ENCODE peak calls at places on chromosomes 13 and 19, in four cellular contexts. P is mucosa of descending colon, M is AG04450, Z is H1. B is an unnamed sample.

GRCh38 chr13:80955487-80955886 is 614.6 kb upstream of the SPRY2 start:
- DNase-seq in P (no peak), M (no peak), Z (no peak), B (no peak)

GRCh38 chr13:49472186-49472585 is 23.6 kb upstream of the PHF11 start:
- DNase-seq in P (no peak), M (no peak), Z (no peak), B (no peak)

GRCh38 chr19:47886010-47886559 is at the start of gene SULT2A1:
- DNase-seq in P (no peak), M (no peak), Z (no peak), B (no peak)

GRCh38 chr13:107866666-107867623 is 348.4 kb downstream of the LIG4 start:
- DNase-seq in P (no peak), M (no peak), Z (peak), B (peak)

GRCh38 chr19:37914908-37915307 is 7.9 kb downstream of the SIPA1L3 start:
- DNase-seq in P (no peak), M (no peak), Z (no peak), B (no peak)

GRCh38 chr13:99977912-99978780 is 3.4 kb upstream of the ZIC2 start:
- DNase-seq in P (no peak), M (no peak), Z (peak), B (no peak)

GRCh38 chr13:74290324-74290773 is 156.1 kb upstream of the KLF12 start:
- DNase-seq in P (no peak), M (peak), Z (no peak), B (peak)

GRCh38 chr19:38670921-38671398 is 23.5 kb downstream of the ACTN4 start:
- DNase-seq in P (no peak), M (no peak), Z (no peak), B (no peak)

GRCh38 chr13:33184131-33184485 is 101.4 kb downstream of the STARD13 start:
- DNase-seq in P (no peak), M (no peak), Z (no peak), B (no peak)

GRCh38 chr13:20721058-20721453 is 17.6 kb downstream of the IL17D start:
- DNase-seq in P (no peak), M (no peak), Z (no peak), B (no peak)

GRCh38 chr19:7888145-7888825 is at the start of gene LRRC8E:
- DNase-seq in P (peak), M (no peak), Z (peak), B (peak)

GRCh38 chr13:20492641-20493040 is 33.0 kb downstream of the CRYL1 start:
- DNase-seq in P (no peak), M (no peak), Z (peak), B (peak)

GRCh38 chr13:90533866-90534265 is 813.6 kb upstream of the MIR17HG start:
- DNase-seq in P (no peak), M (no peak), Z (no peak), B (no peak)

GRCh38 chr19:35348909-35349611 is 1.4 kb downstream of the FFAR1 start:
- DNase-seq in P (peak), M (no peak), Z (peak), B (no peak)

GRCh38 chr19:55113570-55114039 is 3.8 kb downstream of the PPP1R12C start:
- DNase-seq in P (peak), M (peak), Z (peak), B (peak)

GRCh38 chr19:32309711-32310390 is 35.6 kb upstream of the ZNF507 start:
- DNase-seq in P (no peak), M (no peak), Z (no peak), B (no peak)

GRCh38 chr13:33111414-33112110 is 95.3 kb downstream of the KL start:
- DNase-seq in P (no peak), M (no peak), Z (no peak), B (peak)

GRCh38 chr13:46852168-46852567 is 44.7 kb downstream of the HTR2A start:
- DNase-seq in P (no peak), M (no peak), Z (no peak), B (no peak)

GRCh38 chr13:37039908-37040307 is 19.6 kb downstream of the SUPT20H start:
- DNase-seq in P (no peak), M (no peak), Z (no peak), B (no peak)

GRCh38 chr13:32211788-32212187 is 103.4 kb downstream of the ZAR1L start:
- DNase-seq in P (no peak), M (peak), Z (no peak), B (peak)

GRCh38 chr19:47573076-47574026 is at the start of gene ZNF541:
- DNase-seq in P (peak), M (no peak), Z (no peak), B (no peak)

GRCh38 chr13:113028336-113029060 is 59.5 kb downstream of the MCF2L start:
- DNase-seq in P (no peak), M (no peak), Z (no peak), B (no peak)

GRCh38 chr13:101917475-101917810 is 465.0 kb downstream of the ITGBL1 start:
- DNase-seq in P (no peak), M (no peak), Z (peak), B (no peak)

GRCh38 chr13:101915333-101915732 is 462.9 kb downstream of the ITGBL1 start:
- DNase-seq in P (no peak), M (no peak), Z (no peak), B (no peak)

GRCh38 chr13:101915755-101916107 is 463.3 kb downstream of the ITGBL1 start:
- DNase-seq in P (no peak), M (no peak), Z (no peak), B (no peak)

GRCh38 chr13:101916758-101917474 is 464.4 kb downstream of the ITGBL1 start:
- DNase-seq in P (no peak), M (no peak), Z (no peak), B (no peak)

DNA sequence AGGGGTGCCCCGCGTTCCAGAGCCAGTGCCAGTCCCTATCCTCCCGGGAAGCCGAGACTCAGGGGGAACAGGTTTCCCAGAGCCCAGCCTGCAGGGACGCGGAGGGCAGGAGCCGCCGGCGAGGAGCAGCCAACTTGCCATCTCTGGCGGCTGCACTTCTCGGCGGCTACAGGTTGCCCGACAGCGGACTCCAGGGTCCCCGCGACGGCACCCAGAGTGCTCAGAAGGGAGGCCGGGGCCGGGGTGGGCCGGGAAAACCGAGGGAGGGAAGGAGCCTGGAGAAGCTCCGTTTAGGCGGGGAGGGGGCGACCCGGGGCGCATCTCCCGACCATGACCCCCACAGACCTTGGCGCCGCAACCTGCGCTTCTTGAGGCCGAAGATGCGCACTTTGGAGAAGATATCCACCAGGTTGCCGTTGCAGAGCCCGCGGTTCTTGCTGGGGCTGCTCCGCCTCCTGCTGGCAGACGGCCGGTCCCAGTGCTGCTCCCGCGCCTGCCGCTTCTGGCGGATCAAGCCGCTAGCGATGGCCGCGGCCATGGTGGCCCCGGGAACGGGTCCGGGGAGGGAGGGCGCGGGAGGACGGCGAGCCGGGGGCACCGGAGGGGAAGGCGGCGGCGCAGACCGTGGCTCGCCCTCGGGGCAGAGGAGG is 463.8 kb downstream of the ITGBL1 start:
- DNase-seq in P (peak), M (no peak), Z (peak), B (no peak)
- TF ChIP-seq CTCF in P (no peak), M (peak), Z (peak), B (peak)

GRCh38 chr13:41019027-41019487 is at the start of gene ELF1:
- DNase-seq in P (no peak), M (no peak), Z (no peak), B (peak)
- H3K4me3 ChIP-seq in P (peak), M (no peak), Z (no peak), B (no peak)

GRCh38 chr13:44876782-44877324 is 112.4 kb downstream of the NUFIP1 start:
- DNase-seq in P (no peak), M (no peak), Z (peak), B (no peak)
- TF ChIP-seq CTCF in P (no peak), M (no peak), Z (peak), B (peak)

DNA sequence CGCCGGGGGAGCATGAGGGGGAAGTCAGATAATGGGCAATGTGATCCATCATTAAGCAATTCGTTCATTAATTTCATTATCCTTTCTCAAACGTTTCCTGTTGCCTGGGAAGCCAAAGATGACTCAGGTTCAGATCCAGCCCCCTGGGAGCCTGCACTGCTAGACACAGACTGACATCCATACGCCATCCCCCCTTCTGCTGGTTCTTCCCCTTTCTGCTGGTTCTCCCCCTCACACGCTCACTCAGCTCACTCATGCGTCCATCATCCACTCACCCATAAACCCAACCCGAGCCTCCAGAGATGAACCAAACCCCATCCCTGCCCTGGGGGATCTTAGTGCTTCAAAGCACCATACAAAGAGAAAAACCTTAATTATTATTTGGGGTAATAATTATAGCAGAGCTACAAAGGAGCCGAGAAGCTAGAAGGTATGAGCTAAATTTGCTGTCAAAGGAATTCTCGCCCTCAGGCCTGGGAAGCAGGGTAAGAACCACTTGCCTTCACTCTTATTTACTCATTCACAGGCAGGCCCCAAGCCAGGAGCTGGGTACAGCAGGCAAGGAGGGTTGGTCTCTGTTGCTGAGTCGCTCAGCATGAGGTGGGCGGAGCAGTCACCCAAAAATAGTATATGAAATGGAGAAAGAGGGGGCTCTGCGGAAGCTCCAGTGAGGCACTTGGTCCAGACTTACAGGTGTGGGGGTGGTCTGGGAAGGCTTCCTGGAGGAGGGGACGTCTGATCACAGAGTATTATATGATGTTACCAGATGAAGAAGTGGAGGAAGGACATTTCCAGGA is 7.0 kb upstream of the ZNF444 start:
- DNase-seq in P (no peak), M (no peak), Z (no peak), B (no peak)
- H3K4me3 ChIP-seq in P (no peak), M (no peak), Z (no peak), B (no peak)

DNA sequence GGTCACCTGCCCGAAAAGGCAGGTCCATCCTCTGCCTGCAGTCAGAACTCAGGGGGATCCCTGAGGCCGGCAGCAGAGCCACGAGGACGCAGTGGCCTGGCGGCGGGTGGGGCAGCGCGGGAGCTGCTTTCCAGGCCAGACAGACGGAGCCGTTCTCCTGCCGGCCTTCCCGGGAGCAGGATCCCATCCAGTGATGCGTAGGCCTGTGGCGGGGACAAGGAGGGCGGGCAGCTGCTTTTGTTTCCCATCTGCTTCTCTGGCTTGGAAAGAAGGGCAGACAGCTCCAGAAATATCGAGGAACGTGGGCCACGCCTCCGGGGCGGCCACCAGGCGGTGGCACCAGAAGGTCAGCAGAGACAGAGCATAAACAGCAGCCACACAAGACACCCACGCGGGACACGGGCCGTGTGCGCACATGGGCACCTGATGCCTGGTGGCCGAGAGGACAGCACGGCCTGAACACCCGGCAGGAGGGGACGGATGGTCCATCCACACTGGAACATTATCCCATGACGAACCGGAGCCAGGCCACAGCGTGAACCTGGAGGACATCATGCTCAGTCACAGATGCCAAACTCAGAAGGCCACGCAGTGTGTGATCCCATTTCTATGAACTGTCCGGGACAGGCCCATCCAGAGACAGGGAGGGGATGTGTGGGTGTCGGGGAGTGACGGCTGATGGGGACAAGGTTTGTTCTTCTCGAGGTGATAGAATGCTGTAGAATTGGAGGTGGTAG is 13.9 kb upstream of the MKNK2 start:
- DNase-seq in P (peak), M (no peak), Z (no peak), B (no peak)
- TF ChIP-seq CTCF in P (no peak), M (no peak), Z (no peak), B (no peak)

GRCh38 chr13:79549355-79550106 is 68.6 kb downstream of the NDFIP2 start:
- DNase-seq in P (no peak), M (no peak), Z (no peak), B (peak)
- H3K4me3 ChIP-seq in P (no peak), M (no peak), Z (no peak), B (no peak)

GRCh38 chr19:50333737-50334617 is 4.8 kb upstream of the KCNC3 start:
- DNase-seq in P (peak), M (peak), Z (peak), B (peak)
- TF ChIP-seq CTCF in P (no peak), M (no peak), Z (no peak), B (no peak)

GRCh38 chr13:73107459-73107858 is 48.7 kb downstream of the KLF5 start:
- DNase-seq in P (no peak), M (no peak), Z (no peak), B (no peak)
- H3K4me3 ChIP-seq in P (no peak), M (no peak), Z (no peak), B (no peak)

GRCh38 chr13:75569576-75569975 is 20.0 kb downstream of the UCHL3 start:
- DNase-seq in P (no peak), M (no peak), Z (no peak), B (no peak)

DNA sequence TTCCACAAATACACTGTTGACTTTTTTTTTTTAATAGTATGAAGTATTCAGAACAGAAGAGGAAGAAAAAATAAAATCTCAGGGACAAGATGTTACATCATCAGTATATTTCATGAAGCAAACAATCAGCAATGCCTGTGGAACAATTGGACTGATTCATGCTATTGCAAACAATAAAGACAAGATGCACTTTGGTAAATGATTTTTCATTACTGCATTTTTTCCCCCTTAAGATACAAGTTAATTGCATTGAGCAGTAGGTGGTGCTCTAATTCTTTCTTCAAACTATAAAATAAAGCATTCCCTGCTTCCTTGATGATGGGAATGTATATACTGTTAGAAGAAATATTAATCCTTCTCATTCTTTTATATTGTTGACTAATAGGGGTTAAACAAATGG is 17.1 kb downstream of the UCHL3 start:
- DNase-seq in P (no peak), M (no peak), Z (no peak), B (peak)
- TF ChIP-seq CTCF in P (no peak), M (peak), Z (peak), B (peak)

GRCh38 chr19:4471400-4472173 is 510 bp upstream of the HDGFL2 start:
- DNase-seq in P (peak), M (peak), Z (peak), B (peak)
- H3K4me3 ChIP-seq in P (peak), M (peak), Z (peak), B (peak)

B was measured in astrocyte of the cerebellum.